ENCODE peak calls at places on chromosomes 1 and 21, in seven cellular contexts. E is stomach, F is left ventricle myocardium inferior, P is K562, V is AG10803, Y is cardiac fibroblast, W is pancreas. A is an unnamed sample.

GRCh38 chr1:71269823-71270222 is 189.0 kb upstream of the ZRANB2 start:
- DNase-seq in E (no peak), F (no peak), P (no peak), V (peak; percentile 33), Y (no peak), W (no peak), A (no peak)

GRCh38 chr1:220594356-220594755 is 66.4 kb downstream of the MARK1 start:
- DNase-seq in E (no peak), F (no peak), P (no peak), V (no peak), Y (no peak), W (no peak), A (peak; percentile 0)

GRCh38 chr1:156246762-156247459 is 945 bp downstream of the PAQR6 start:
- DNase-seq in E (peak; percentile 36), F (no peak), P (no peak), V (no peak), Y (no peak), W (no peak), A (no peak)

GRCh38 chr1:154851392-154852177 is 18.5 kb downstream of the KCNN3 start:
- DNase-seq in E (no peak), F (no peak), P (peak; percentile 48), V (no peak), Y (no peak), W (no peak), A (no peak)

GRCh38 chr21:33025106-33025470 is 647 bp upstream of the OLIG2 start:
- DNase-seq in E (no peak), F (no peak), P (no peak), V (no peak), Y (no peak), W (no peak), A (no peak)

GRCh38 chr1:24564695-24565094 is 8.8 kb downstream of the NCMAP start:
- DNase-seq in E (no peak), F (no peak), P (no peak), V (no peak), Y (no peak), W (no peak), A (no peak)

GRCh38 chr1:242129103-242129502 is 130.2 kb upstream of the MAP1LC3C start:
- DNase-seq in E (no peak), F (no peak), P (peak; percentile 32), V (no peak), Y (no peak), W (no peak), A (no peak)

GRCh38 chr1:239025223-239025622 is 361.1 kb upstream of the CHRM3 start:
- DNase-seq in E (no peak), F (no peak), P (no peak), V (no peak), Y (no peak), W (no peak), A (no peak)

GRCh38 chr1:29592261-29592615 is 355.9 kb downstream of the PTPRU start:
- DNase-seq in E (no peak), F (no peak), P (no peak), V (no peak), Y (no peak), W (no peak), A (no peak)

GRCh38 chr1:24047101-24047459 is 64.9 kb downstream of the MYOM3 start:
- DNase-seq in E (no peak), F (peak; percentile 33), P (peak; percentile 22), V (peak; percentile 74), Y (peak; percentile 73), W (no peak), A (peak; percentile 47)

GRCh38 chr1:63063367-63063766 is 259.0 kb upstream of the FOXD3 start:
- DNase-seq in E (no peak), F (no peak), P (peak; percentile 13), V (no peak), Y (no peak), W (no peak), A (no peak)

GRCh38 chr21:36701912-36702621 is 3.2 kb downstream of the SIM2 start:
- DNase-seq in E (no peak), F (no peak), P (no peak), V (peak; percentile 17), Y (no peak), W (no peak), A (no peak)

GRCh38 chr1:8063298-8064068 is 37.4 kb upstream of the ERRFI1 start:
- DNase-seq in E (no peak), F (peak; percentile 19), P (no peak), V (no peak), Y (no peak), W (no peak), A (no peak)

GRCh38 chr21:38506606-38507331 is 8.5 kb upstream of the ERG start:
- DNase-seq in E (no peak), F (peak; percentile 31), P (no peak), V (no peak), Y (no peak), W (no peak), A (no peak)

GRCh38 chr21:39867198-39867650 is at the start of gene PCP4:
- DNase-seq in E (peak; percentile 48), F (no peak), P (peak; percentile 71), V (peak; percentile 11), Y (peak; percentile 19), W (peak; percentile 64), A (peak; percentile 4)

GRCh38 chr1:114715952-114716303 is 643 bp downstream of the NRAS start:
- DNase-seq in E (no peak), F (no peak), P (peak; percentile 30), V (peak; percentile 2), Y (no peak), W (no peak), A (no peak)

GRCh38 chr1:150970818-150971582 is 3.6 kb downstream of the CERS2 start:
- DNase-seq in E (peak; percentile 80), F (peak; percentile 84), P (peak; percentile 55), V (peak; percentile 63), Y (peak; percentile 76), W (peak; percentile 79), A (no peak)

GRCh38 chr1:153192697-153193096 is 10.5 kb upstream of the LELP1 start:
- DNase-seq in E (peak; percentile 29), F (no peak), P (peak; percentile 42), V (no peak), Y (no peak), W (no peak), A (no peak)

GRCh38 chr1:99531578-99532570 is 114.0 kb upstream of the PALMD start:
- DNase-seq in E (no peak), F (no peak), P (no peak), V (no peak), Y (no peak), W (no peak), A (no peak)

GRCh38 chr1:177170756-177171535 is at the start of gene BRINP2:
- DNase-seq in E (peak; percentile 56), F (peak; percentile 47), P (no peak), V (peak; percentile 27), Y (peak; percentile 31), W (peak; percentile 62), A (no peak)

DNA sequence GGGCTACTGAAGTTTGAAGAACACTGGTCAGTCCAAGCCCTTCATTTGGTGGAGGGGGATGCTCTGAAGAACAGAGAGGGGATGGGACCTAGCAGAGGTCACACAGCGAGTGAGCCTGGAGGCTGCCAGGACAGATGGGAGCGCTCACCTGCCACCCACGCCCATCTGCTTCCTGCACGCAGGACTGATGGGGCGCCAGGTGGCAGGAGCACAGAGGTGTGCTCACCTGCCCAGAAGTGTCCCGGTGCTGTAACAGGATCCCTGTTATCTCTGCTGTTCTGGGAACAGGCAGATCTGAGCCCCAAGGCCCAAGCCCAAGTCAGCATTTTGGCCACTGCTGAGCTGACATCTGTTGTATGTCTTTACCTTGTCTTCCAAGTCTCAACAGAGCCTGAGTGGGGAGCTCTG is 40.5 kb downstream of the EPHB2 start:
- DNase-seq in E (peak; percentile 43), F (no peak), P (no peak), V (no peak), Y (peak; percentile 22), W (peak; percentile 38), A (no peak)
- TF ChIP-seq CTCF in E (no peak), F (no peak), P (no peak), V (no peak), Y (no peak), W (no peak), A (no peak)

DNA sequence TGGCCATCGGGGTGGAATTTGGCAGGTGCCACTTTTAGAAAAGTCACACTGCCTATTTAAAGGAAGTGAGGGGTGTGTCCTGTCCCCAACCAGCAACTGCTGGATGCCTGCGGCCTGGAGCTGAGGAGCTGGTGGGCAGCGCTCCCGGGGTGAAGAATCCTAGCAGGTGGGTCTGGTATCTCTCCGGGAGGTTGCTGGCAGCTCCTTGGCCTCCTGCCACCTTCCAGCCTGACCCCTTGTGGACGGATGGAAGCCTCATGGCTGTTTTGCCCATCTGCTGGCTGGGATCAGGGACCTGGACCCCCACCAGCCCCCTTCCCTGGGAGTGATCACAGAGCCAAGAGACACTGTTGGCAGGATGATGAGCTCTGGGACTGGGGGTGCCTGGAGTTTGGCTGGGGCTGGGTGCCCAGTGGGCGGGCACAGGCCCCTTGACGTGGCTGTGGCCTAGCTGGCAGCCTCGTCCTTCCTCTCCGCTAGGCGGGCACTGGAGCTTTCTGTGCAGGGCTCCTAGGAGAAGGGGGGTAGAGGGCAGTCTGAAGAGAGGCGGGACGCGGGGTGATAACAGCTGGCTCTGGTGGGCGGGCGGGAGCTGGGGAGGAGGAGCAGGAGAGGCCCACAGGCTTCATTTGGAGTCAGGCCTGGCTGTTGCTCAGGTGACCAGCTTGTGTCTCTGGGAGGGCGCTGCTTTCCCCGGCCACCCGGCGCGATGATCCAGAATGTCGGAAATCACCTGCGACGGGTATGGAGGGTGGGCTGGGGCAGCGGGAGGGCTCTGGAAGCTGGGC is at the start of gene ACOT11:
- DNase-seq in E (peak; percentile 77), F (peak; percentile 88), P (no peak), V (peak; percentile 79), Y (peak; percentile 92), W (peak; percentile 73), A (peak; percentile 9)
- TF ChIP-seq CTCF in E (peak; percentile 53), F (peak; percentile 68), P (no peak), V (peak; percentile 54), Y (no peak), W (peak; percentile 29), A (peak; percentile 67)

GRCh38 chr1:28091043-28091781 is 2.8 kb upstream of the EYA3 start:
- DNase-seq in E (peak; percentile 86), F (peak; percentile 49), P (peak; percentile 88), V (peak; percentile 58), Y (peak; percentile 82), W (peak; percentile 65), A (peak; percentile 67)
- TF ChIP-seq CTCF in E (peak; percentile 73), F (peak; percentile 86), P (peak; percentile 90), V (peak; percentile 95), Y (peak; percentile 90), W (peak; percentile 73), A (peak; percentile 95)

GRCh38 chr1:85344256-85344694 is 67.8 kb upstream of the BCL10 start:
- DNase-seq in E (peak; percentile 36), F (no peak), P (peak; percentile 35), V (peak; percentile 64), Y (peak; percentile 76), W (peak; percentile 44), A (peak; percentile 52)
- TF ChIP-seq CTCF in E (peak; percentile 26), F (peak; percentile 60), P (peak; percentile 72), V (peak; percentile 70), Y (peak; percentile 80), W (peak; percentile 31), A (peak; percentile 81)

A was measured in HFFc6.